ENCODE peak calls at places on chromosomes 12 and 14, in eight cellular contexts. Z, E, Y, I, C, B, D and X are unnamed samples.

GRCh38 chr14:71410578-71411279 is 503.5 kb downstream of the PCNX1 start:
- DNase-seq in E (no peak), I (no peak), D (no peak), Y (no peak), C (no peak), B (no peak), Z (no peak), X (no peak)

GRCh38 chr12:65879878-65880277 is 55.6 kb downstream of the HMGA2 start:
- DNase-seq in D (no peak), I (no peak), C (no peak), Z (no peak), Y (no peak), B (peak), E (no peak), X (peak)

GRCh38 chr12:43976027-43976426 is 140.1 kb downstream of the TMEM117 start:
- DNase-seq in Z (no peak), Y (no peak), I (no peak), D (no peak), C (no peak), E (no peak), B (peak), X (peak)

GRCh38 chr14:76497550-76498484 is 121.9 kb downstream of the ESRRB start:
- DNase-seq in E (no peak), I (no peak), C (no peak), D (no peak), Z (no peak), Y (no peak), B (no peak), X (no peak)

GRCh38 chr12:44774815-44775411 is 101.2 kb downstream of the NELL2 start:
- DNase-seq in E (peak), Y (no peak), C (no peak), Z (no peak), B (peak), D (no peak), I (no peak), X (no peak)

GRCh38 chr14:54023027-54023426 is 66.4 kb upstream of the BMP4 start:
- DNase-seq in E (no peak), D (no peak), B (no peak), Z (no peak), Y (peak), I (no peak), C (no peak), X (no peak)

GRCh38 chr12:52831251-52831650 is 2.9 kb downstream of the KRT79 start:
- DNase-seq in C (no peak), Z (no peak), E (no peak), D (no peak), B (no peak), I (no peak), Y (no peak), X (no peak)

GRCh38 chr12:112870267-112870980 is 36.3 kb upstream of the OAS1 start:
- DNase-seq in Z (no peak), C (no peak), I (no peak), E (no peak), D (peak), B (no peak), Y (no peak), X (no peak)

GRCh38 chr12:96886998-96887677 is 19.9 kb upstream of the NEDD1 start:
- DNase-seq in I (no peak), Z (no peak), D (no peak), Y (no peak), C (no peak), B (peak), E (no peak), X (no peak)

GRCh38 chr14:75453817-75454434 is 26.1 kb downstream of the JDP2 start:
- DNase-seq in Y (peak), Z (no peak), I (no peak), E (no peak), B (no peak), C (no peak), D (no peak), X (no peak)

GRCh38 chr14:50335389-50335788 is 23.3 kb downstream of the DMAC2L start:
- DNase-seq in B (peak), E (peak), I (peak), Z (no peak), C (peak), D (no peak), Y (no peak), X (peak)

GRCh38 chr14:105091335-105092123 is 26.3 kb upstream of the GPR132 start:
- DNase-seq in I (no peak), C (peak), B (no peak), E (no peak), Y (no peak), D (no peak), Z (peak), X (peak)

GRCh38 chr14:64444140-64444539 is 21.2 kb upstream of the AKAP5 start:
- DNase-seq in C (no peak), B (no peak), Z (no peak), D (no peak), E (no peak), Y (no peak), I (no peak), X (no peak)

GRCh38 chr14:64447890-64448667 is 17.2 kb upstream of the AKAP5 start:
- DNase-seq in Z (no peak), I (no peak), B (no peak), C (no peak), E (no peak), Y (no peak), D (no peak), X (no peak)

GRCh38 chr14:64442300-64442988 is 22.9 kb upstream of the AKAP5 start:
- DNase-seq in E (no peak), I (peak), D (no peak), B (no peak), C (peak), Z (no peak), Y (no peak), X (no peak)

GRCh38 chr14:64440494-64440893 is 24.8 kb upstream of the AKAP5 start:
- DNase-seq in C (no peak), I (no peak), Z (no peak), E (no peak), B (peak), Y (no peak), D (no peak), X (peak)

GRCh38 chr14:64444984-64445845 is 20.1 kb upstream of the AKAP5 start:
- DNase-seq in Z (no peak), C (no peak), I (no peak), E (no peak), B (peak), D (no peak), Y (peak), X (no peak)
- TF ChIP-seq CTCF in Z (no peak), C (no peak), I (no peak), E (no peak), B (no peak), D (no peak), Y (peak), X (no peak)

GRCh38 chr12:80313184-80313583 is 130.9 kb upstream of the PTPRQ start:
- DNase-seq in D (no peak), C (no peak), B (no peak), I (no peak), Z (no peak), Y (no peak), E (no peak), X (no peak)
- TF ChIP-seq CTCF in D (no peak), C (no peak), B (peak), I (no peak), Z (no peak), Y (peak), E (no peak), X (peak)

GRCh38 chr14:61282746-61283145 is 1.6 kb upstream of the TMEM30B start:
- DNase-seq in C (no peak), I (no peak), Z (no peak), Y (no peak), B (no peak), E (no peak), D (no peak), X (no peak)
- TF ChIP-seq CTCF in C (no peak), I (no peak), Z (no peak), Y (no peak), B (no peak), E (no peak), D (no peak), X (no peak)

GRCh38 chr14:66508846-66509621 is 1.1 kb downstream of the GPHN start:
- DNase-seq in B (peak), I (no peak), Z (peak), E (peak), C (peak), D (no peak), Y (peak), X (peak)
- TF ChIP-seq CTCF in B (no peak), I (no peak), Z (no peak), E (no peak), C (no peak), D (no peak), Y (no peak), X (no peak)

DNA sequence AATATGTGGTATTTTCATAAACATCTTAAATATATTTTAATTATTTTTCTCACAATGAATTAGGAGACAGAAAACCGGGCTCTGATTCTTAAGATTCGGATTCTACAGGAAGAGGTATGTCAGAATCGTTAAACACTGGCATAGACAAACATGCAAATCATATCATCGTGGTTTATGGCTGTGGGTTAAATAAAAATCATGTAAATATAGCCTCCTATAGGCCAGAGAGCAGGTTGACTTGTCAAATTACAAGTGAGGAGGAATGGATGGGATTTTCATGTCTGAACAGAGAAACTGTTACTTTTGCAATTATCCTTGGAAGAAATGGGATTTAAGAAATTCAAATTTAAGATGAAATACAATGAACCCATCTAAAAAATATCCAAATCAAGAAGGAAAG is 74.9 kb upstream of the BCAT1 start:
- DNase-seq in B (no peak), E (no peak), I (no peak), Z (no peak), Y (no peak), C (no peak), D (no peak), X (no peak)
- TF ChIP-seq CTCF in B (no peak), E (no peak), I (no peak), Z (no peak), Y (no peak), C (no peak), D (no peak), X (no peak)